ENCODE peak calls at places on chromosomes 12 and 14, in nine cellular contexts. L, M, H, Q, R, F, W, I and V are unnamed samples.

GRCh38 chr14:72868500-72868899 is 25.4 kb downstream of the DPF3 start:
- DNase-seq in L (no peak), M (no peak), H (no peak), Q (no peak), R (no peak), F (no peak), W (no peak), I (no peak), V (no peak)

GRCh38 chr14:104240426-104241157 is 102.2 kb downstream of the KIF26A start:
- DNase-seq in L (no peak), M (no peak), H (peak; percentile 12), Q (no peak), R (no peak), F (peak; percentile 21), W (no peak), I (no peak), V (peak; percentile 52)

GRCh38 chr12:106082216-106083175 is 56.3 kb downstream of the NUAK1 start:
- DNase-seq in L (no peak), M (peak; percentile 73), H (no peak), Q (no peak), R (no peak), F (no peak), W (no peak), I (no peak), V (no peak)

GRCh38 chr12:59066445-59066844 is 146.1 kb upstream of the LRIG3 start:
- DNase-seq in L (no peak), M (no peak), H (no peak), Q (no peak), R (no peak), F (no peak), W (no peak), I (no peak), V (no peak)

GRCh38 chr12:121927798-121928197 is 9.4 kb downstream of the CFAP251 start:
- DNase-seq in L (no peak), M (no peak), H (no peak), Q (no peak), R (no peak), F (no peak), W (no peak), I (no peak), V (peak; percentile 47)

GRCh38 chr12:4064008-4064407 is 190.8 kb upstream of the PARP11 start:
- DNase-seq in L (no peak), M (no peak), H (no peak), Q (no peak), R (no peak), F (no peak), W (no peak), I (no peak), V (no peak)

GRCh38 chr12:100346660-100347059 is 10.2 kb upstream of the SLC17A8 start:
- DNase-seq in L (peak; percentile 26), M (peak; percentile 39), H (no peak), Q (no peak), R (no peak), F (no peak), W (no peak), I (no peak), V (no peak)

GRCh38 chr14:75971509-75971908 is 10.3 kb downstream of the TGFB3 start:
- DNase-seq in L (no peak), M (no peak), H (no peak), Q (no peak), R (no peak), F (no peak), W (no peak), I (no peak), V (no peak)

GRCh38 chr12:213527-213932 is 427 bp downstream of the SLC6A12 start:
- DNase-seq in L (no peak), M (no peak), H (no peak), Q (no peak), R (no peak), F (no peak), W (no peak), I (no peak), V (peak; percentile 63)

GRCh38 chr12:131112690-131113290 is 159.1 kb downstream of the ADGRD1 start:
- DNase-seq in L (no peak), M (no peak), H (no peak), Q (no peak), R (peak; percentile 56), F (no peak), W (no peak), I (no peak), V (peak; percentile 23)

GRCh38 chr14:95523818-95524448 is 7.5 kb upstream of the SYNE3 start:
- DNase-seq in L (no peak), M (peak; percentile 89), H (no peak), Q (peak; percentile 54), R (no peak), F (peak; percentile 56), W (peak; percentile 89), I (peak; percentile 90), V (no peak)
- TF ChIP-seq CTCF in L (no peak), M (no peak), H (no peak), Q (no peak), R (no peak), F (no peak), W (no peak), I (no peak), V (no peak)

GRCh38 chr12:79381246-79382208 is 309.2 kb downstream of the PAWR start:
- DNase-seq in L (no peak), M (no peak), H (no peak), Q (no peak), R (no peak), F (no peak), W (no peak), I (no peak), V (no peak)

GRCh38 chr12:79380402-79380801 is 310.4 kb downstream of the PAWR start:
- DNase-seq in L (no peak), M (no peak), H (no peak), Q (no peak), R (no peak), F (no peak), W (no peak), I (no peak), V (no peak)

GRCh38 chr12:79388006-79388405 is 302.8 kb downstream of the PAWR start:
- DNase-seq in L (no peak), M (no peak), H (no peak), Q (no peak), R (no peak), F (no peak), W (no peak), I (no peak), V (no peak)

DNA sequence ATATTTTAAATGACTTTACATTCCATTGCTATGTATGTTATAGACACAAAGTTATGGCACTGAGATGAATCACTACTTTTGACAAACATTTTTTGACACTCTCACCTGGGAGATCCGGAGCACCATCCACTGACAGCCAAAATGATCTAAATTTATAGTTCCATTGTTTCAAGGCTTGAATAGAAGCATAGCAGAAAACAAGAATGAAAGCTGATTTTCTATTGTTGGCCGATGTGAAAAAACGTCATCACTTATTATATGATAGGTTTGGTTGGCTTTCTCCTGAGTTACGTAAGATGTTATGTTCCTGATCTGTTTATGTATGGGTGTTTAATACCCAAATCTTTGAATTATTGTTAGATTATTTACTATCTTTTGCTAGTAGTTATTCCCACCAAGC is 306.2 kb downstream of the PAWR start:
- DNase-seq in L (no peak), M (no peak), H (no peak), Q (no peak), R (no peak), F (no peak), W (no peak), I (no peak), V (no peak)
- TF ChIP-seq CTCF in L (no peak), M (no peak), H (no peak), Q (no peak), R (no peak), F (no peak), W (no peak), I (no peak), V (no peak)

DNA sequence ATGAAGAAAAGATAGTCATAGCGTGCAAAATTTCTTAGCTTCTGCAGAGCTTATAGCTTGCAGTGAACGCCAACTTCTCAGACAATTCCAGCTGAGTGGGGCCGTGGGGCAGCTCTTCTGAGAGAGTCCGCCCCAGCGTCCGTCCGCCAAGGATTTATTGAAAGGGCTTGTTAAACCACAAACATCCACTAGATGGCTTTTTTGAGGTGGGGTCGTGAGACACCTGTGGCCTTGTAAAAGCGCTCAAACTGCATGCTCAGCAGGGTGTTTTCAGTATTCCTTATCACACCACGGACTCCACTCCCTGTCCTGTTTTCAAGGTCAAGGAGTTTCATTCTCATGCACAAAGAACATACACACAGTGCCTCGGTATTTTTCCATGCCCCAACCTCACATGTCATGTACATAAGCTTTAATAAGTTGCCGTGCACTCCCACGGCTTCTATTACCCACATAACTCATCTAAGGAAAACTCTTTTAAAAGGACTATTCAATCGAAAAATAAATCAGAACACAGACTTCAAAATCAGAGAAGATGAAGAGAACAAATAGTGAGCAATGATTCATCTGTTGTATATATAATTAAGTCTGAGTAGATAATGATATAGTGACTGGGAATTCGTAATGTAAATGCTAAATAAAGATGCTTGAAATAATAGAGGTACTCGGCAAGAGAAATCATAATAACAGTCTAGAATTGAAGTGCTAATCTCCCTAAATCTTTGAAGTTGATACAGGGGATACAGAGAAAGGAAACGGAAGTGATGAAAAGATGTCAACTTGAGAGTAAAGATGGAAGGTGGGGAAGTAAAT is 46.7 kb downstream of the WBP11 start:
- DNase-seq in L (peak; percentile 12), M (no peak), H (peak; percentile 33), Q (no peak), R (no peak), F (peak; percentile 45), W (no peak), I (no peak), V (no peak)
- TF ChIP-seq CTCF in L (peak; percentile 39), M (peak; percentile 14), H (peak; percentile 81), Q (no peak), R (no peak), F (no peak), W (peak; percentile 22), I (peak; percentile 48), V (peak; percentile 32)

GRCh38 chr12:69879007-69879960 is 54.3 kb downstream of the MYRFL start:
- DNase-seq in L (peak; percentile 88), M (peak; percentile 69), H (peak; percentile 53), Q (peak; percentile 70), R (peak; percentile 83), F (peak; percentile 75), W (peak; percentile 68), I (peak; percentile 82), V (peak; percentile 86)

GRCh38 chr12:69885656-69886055 is 60.6 kb downstream of the MYRFL start:
- DNase-seq in L (no peak), M (no peak), H (no peak), Q (no peak), R (no peak), F (no peak), W (no peak), I (no peak), V (no peak)

GRCh38 chr12:69884386-69884785 is 59.4 kb downstream of the MYRFL start:
- DNase-seq in L (no peak), M (no peak), H (no peak), Q (no peak), R (no peak), F (no peak), W (no peak), I (no peak), V (no peak)

GRCh38 chr12:69881771-69882170 is 56.7 kb downstream of the MYRFL start:
- DNase-seq in L (no peak), M (no peak), H (no peak), Q (no peak), R (no peak), F (no peak), W (no peak), I (no peak), V (no peak)

DNA sequence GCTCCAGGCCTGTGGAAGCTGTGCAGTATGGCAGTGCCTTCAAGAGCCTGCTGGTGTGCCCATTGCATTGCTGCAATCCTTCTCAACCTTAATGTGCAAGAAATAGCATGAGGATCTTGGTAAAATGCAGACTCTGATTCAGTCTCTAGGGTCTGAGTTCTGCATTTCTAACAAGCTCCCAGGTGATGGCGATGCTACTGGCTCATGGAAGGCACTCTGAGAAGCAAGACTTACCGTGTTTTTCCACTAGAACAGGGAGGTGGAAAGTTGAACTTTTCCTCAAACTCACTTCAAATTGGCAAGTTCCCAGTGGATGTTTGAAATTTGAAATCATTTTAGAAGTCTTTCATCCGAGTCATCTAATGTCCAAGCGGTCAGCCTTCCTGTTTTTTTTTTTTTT is 55.5 kb downstream of the MYRFL start:
- DNase-seq in L (peak; percentile 47), M (peak; percentile 38), H (no peak), Q (no peak), R (peak; percentile 13), F (no peak), W (peak; percentile 28), I (peak; percentile 43), V (peak; percentile 32)
- TF ChIP-seq CTCF in L (peak; percentile 49), M (peak; percentile 5), H (peak; percentile 19), Q (no peak), R (no peak), F (no peak), W (peak; percentile 27), I (peak; percentile 22), V (no peak)